ENCODE peak calls at places on chromosome 17, in four cellular contexts. D is B cell; H is stimulated activated CD4-positive, alpha-beta T cell treated with anti-CD3 and anti-CD28 coated beads, TNF-alpha, amount 100 ng/mL, for 1 hour; O is lower leg skin. L is an unnamed sample.

GRCh38 chr17:82882715-82883446 is 43.1 kb upstream of the ZNF750 start:
- DNase-seq in D (peak), H (peak), O (peak), L (peak)

GRCh38 chr17:70407501-70407900 is 238.2 kb downstream of the KCNJ2 start:
- DNase-seq in D (no peak), H (no peak), O (no peak), L (no peak)

GRCh38 chr17:15513058-15513858 is 45.8 kb upstream of the CDRT4 start:
- DNase-seq in D (no peak), H (no peak), O (no peak), L (no peak)

GRCh38 chr17:72515291-72516065 is 394.7 kb downstream of the SOX9 start:
- DNase-seq in D (no peak), H (no peak), O (no peak), L (no peak)

GRCh38 chr17:81976332-81977210 is 858 bp upstream of the ASPSCR1 start:
- DNase-seq in D (peak), H (no peak), O (no peak), L (peak)

GRCh38 chr17:77118251-77118928 is 22.4 kb upstream of the SEC14L1 start:
- DNase-seq in D (no peak), H (no peak), O (no peak), L (no peak)

GRCh38 chr17:17748179-17748578 is 66.9 kb downstream of the RAI1 start:
- DNase-seq in D (no peak), H (no peak), O (no peak), L (no peak)

GRCh38 chr17:16286947-16287562 is 66.2 kb downstream of the CENPV start:
- DNase-seq in D (peak), H (no peak), O (peak), L (no peak)